ENCODE peak calls at places on chromosomes 13 and 19, in ten cellular contexts. C is HFFc6; E is HCT116; G is AG10803; O is tibial nerve; J is LoVo; N is upper lobe of left lung; A is Peyer's patch; P is stimulated activated CD4-positive, alpha-beta T cell treated with anti-CD3 and anti-CD28 coated beads, TNF-alpha, amount 100 ng/mL, for 48 hours; X is activated CD4-positive, alpha-beta T cell treated with anti-CD3 and anti-CD28 coated beads, Interleukin-2, amount 10 ng/mL, durations not matched to agents 7 days and 5 days. L is an unnamed sample.

GRCh38 chr19:58581227-58582141 is 8.3 kb upstream of the MZF1 start:
- DNase-seq in G (peak; percentile 92), J (no peak), N (peak; percentile 91), O (peak; percentile 89), E (peak; percentile 76), C (peak; percentile 78), P (peak; percentile 84), X (peak; percentile 94), A (peak; percentile 77), L (no peak)

GRCh38 chr19:52660981-52661380 is 22.8 kb upstream of the ZNF83 start:
- DNase-seq in G (peak; percentile 10), X (no peak), O (no peak), E (no peak), J (no peak), N (no peak), P (no peak), A (no peak), C (no peak), L (peak; percentile 74)

GRCh38 chr19:35344511-35345031 is 3.1 kb upstream of the FFAR1 start:
- DNase-seq in P (no peak), O (no peak), E (no peak), X (no peak), J (no peak), A (no peak), G (no peak), C (no peak), N (no peak), L (no peak)

GRCh38 chr13:110616103-110617101 is 1.1 kb downstream of the NAXD start:
- DNase-seq in G (peak; percentile 62), A (peak; percentile 71), N (no peak), E (peak; percentile 27), X (peak; percentile 32), J (peak; percentile 58), P (peak; percentile 14), O (no peak), C (peak; percentile 44), L (peak; percentile 18)

GRCh38 chr13:36125841-36126240 is 5.3 kb downstream of the DCLK1 start:
- DNase-seq in J (no peak), X (no peak), A (no peak), O (no peak), E (no peak), G (no peak), P (no peak), C (no peak), N (peak; percentile 65), L (no peak)

GRCh38 chr19:40240332-40240731 is 13.8 kb upstream of the CCNP start:
- DNase-seq in X (no peak), A (no peak), E (no peak), C (no peak), O (no peak), N (no peak), G (no peak), P (no peak), J (no peak), L (no peak)

GRCh38 chr13:113976711-113977684 is 3.1 kb upstream of the C13orf46 start:
- DNase-seq in C (peak; percentile 77), E (no peak), J (peak; percentile 40), A (no peak), X (no peak), G (peak; percentile 88), P (no peak), O (no peak), N (peak; percentile 67), L (peak; percentile 10)

GRCh38 chr13:45626731-45627374 is 11.3 kb upstream of the ERICH6B start:
- DNase-seq in J (no peak), P (no peak), N (no peak), C (no peak), E (no peak), X (no peak), O (no peak), A (no peak), G (no peak), L (no peak)

GRCh38 chr13:72397265-72397664 is 330.2 kb downstream of the MZT1 start:
- DNase-seq in O (no peak), G (no peak), P (no peak), E (no peak), A (no peak), J (no peak), X (no peak), C (no peak), N (no peak), L (no peak)

GRCh38 chr13:52852444-52852843 is 4.0 kb upstream of the PCDH8 start:
- DNase-seq in O (no peak), J (no peak), N (no peak), G (no peak), X (no peak), P (no peak), E (no peak), A (no peak), C (no peak), L (no peak)

GRCh38 chr13:42363941-42364612 is 92.1 kb downstream of the AKAP11 start:
- DNase-seq in O (no peak), N (no peak), P (no peak), G (no peak), E (no peak), J (no peak), C (no peak), X (no peak), A (no peak), L (peak; percentile 9)

GRCh38 chr13:97974773-97975172 is 21.3 kb downstream of the IPO5 start:
- DNase-seq in C (no peak), P (no peak), N (no peak), X (no peak), J (no peak), G (peak; percentile 23), O (no peak), A (no peak), E (no peak), L (no peak)

GRCh38 chr19:15455996-15456395 is 6.2 kb upstream of the WIZ start:
- DNase-seq in J (no peak), N (no peak), C (no peak), O (no peak), E (no peak), G (no peak), A (no peak), P (no peak), X (no peak), L (no peak)

GRCh38 chr19:55377356-55378131 is 918 bp downstream of the TMEM190 start:
- DNase-seq in G (no peak), E (no peak), O (no peak), J (no peak), N (peak; percentile 83), X (no peak), C (no peak), P (no peak), A (no peak), L (no peak)

GRCh38 chr13:30608364-30608763 is 9.4 kb upstream of the USPL1 start:
- DNase-seq in C (no peak), O (no peak), X (no peak), N (no peak), E (no peak), A (no peak), P (no peak), J (no peak), G (no peak), L (no peak)

GRCh38 chr19:46845959-46846459 is 4.6 kb downstream of the AP2S1 start:
- DNase-seq in E (no peak), O (no peak), N (peak; percentile 77), A (peak; percentile 41), X (no peak), P (no peak), C (no peak), G (no peak), J (no peak), L (no peak)